ENCODE peak calls at places on chromosomes 6 and 20, in ten cellular contexts. O is HEK293T, U is WERI-Rb-1, I is iris pigment epithelial cell, Y is natural killer cell, P is A549, T is left ventricle myocardium inferior, V is GM23338, W is fibroblast of pulmonary artery, Q is T-cell. L is an unnamed sample.

GRCh38 chr20:1327241-1327653 is 1.7 kb downstream of the SDCBP2 start:
- DNase-seq in U (no peak), W (peak), Y (no peak), O (no peak), Q (no peak), I (peak), V (no peak), P (no peak), T (no peak), L (peak)

GRCh38 chr6:170208171-170208601 is 82.7 kb downstream of the DLL1 start:
- DNase-seq in T (no peak), P (no peak), O (no peak), U (no peak), Q (no peak), I (no peak), Y (no peak), V (no peak), W (no peak), L (no peak)

GRCh38 chr20:38228436-38228835 is 32.1 kb downstream of the KIAA1755 start:
- DNase-seq in Q (no peak), V (no peak), I (no peak), T (no peak), Y (no peak), O (peak), U (no peak), P (peak), W (peak), L (no peak)

GRCh38 chr20:36339646-36340592 is 33.8 kb downstream of the DLGAP4 start:
- DNase-seq in U (no peak), W (no peak), T (no peak), I (no peak), V (peak), P (no peak), Q (no peak), O (no peak), Y (no peak), L (no peak)

GRCh38 chr6:24568687-24569086 is 73.9 kb downstream of the ALDH5A1 start:
- DNase-seq in U (no peak), O (no peak), P (no peak), V (no peak), Q (no peak), T (no peak), W (no peak), I (no peak), Y (no peak), L (no peak)

GRCh38 chr6:26483727-26484126 is 16.4 kb upstream of the BTN1A1 start:
- DNase-seq in U (no peak), W (no peak), O (no peak), I (no peak), T (no peak), V (no peak), Q (no peak), P (no peak), Y (no peak), L (no peak)

GRCh38 chr6:136952714-136953260 is 30.7 kb downstream of the SLC35D3 start:
- DNase-seq in I (no peak), T (no peak), O (no peak), Y (no peak), V (no peak), U (peak), P (no peak), W (no peak), Q (no peak), L (no peak)

GRCh38 chr6:100116409-100117194 is 122.6 kb upstream of the MCHR2 start:
- DNase-seq in Y (no peak), U (peak), P (peak), Q (no peak), T (no peak), O (peak), V (peak), W (peak), I (peak), L (peak)

GRCh38 chr20:37162674-37163073 is 16.5 kb upstream of the RPN2 start:
- DNase-seq in Q (no peak), O (no peak), U (no peak), I (no peak), P (no peak), V (no peak), W (no peak), Y (no peak), T (no peak), L (no peak)

GRCh38 chr6:148776321-148776966 is 29.6 kb downstream of the UST start:
- DNase-seq in O (no peak), Y (no peak), U (no peak), P (no peak), W (peak), I (peak), T (no peak), Q (no peak), V (no peak), L (peak)

GRCh38 chr6:128704601-128705000 is 178.3 kb upstream of the LAMA2 start:
- DNase-seq in Q (no peak), P (no peak), I (no peak), V (no peak), T (no peak), W (no peak), U (no peak), Y (no peak), O (no peak), L (no peak)

L was measured in mesenchymal stem cell.